ENCODE peak calls at places on chromosomes 5 and 9, in seven cellular contexts. M, N, X, L, R, O and I are unnamed samples.
A peak's percentile ranks its signal among the peaks of the same experiment; 100 is the strongest.

GRCh38 chr5:53456366-53456765 is 24.1 kb upstream of the FST start:
- DNase-seq in M (no peak), N (no peak), X (no peak), L (no peak), R (no peak), O (no peak), I (no peak)

GRCh38 chr9:121758693-121759092 is 107.3 kb downstream of the DAB2IP start:
- DNase-seq in M (no peak), N (no peak), X (no peak), L (no peak), R (no peak), O (no peak), I (no peak)

GRCh38 chr9:83456226-83456625 is 82.0 kb downstream of the FRMD3 start:
- DNase-seq in M (no peak), N (no peak), X (no peak), L (no peak), R (no peak), O (no peak), I (no peak)

GRCh38 chr9:112751059-112751795 is 667 bp downstream of the SNX30 start:
- DNase-seq in M (peak; percentile 68), N (peak; percentile 33), X (peak; percentile 21), L (no peak), R (peak; percentile 63), O (no peak), I (peak; percentile 87)

GRCh38 chr5:66744040-66744439 is 147.8 kb downstream of the MAST4 start:
- DNase-seq in M (no peak), N (peak; percentile 65), X (peak; percentile 9), L (no peak), R (peak; percentile 88), O (no peak), I (no peak)

GRCh38 chr5:71957431-71957934 is 149.8 kb upstream of the MAP1B start:
- DNase-seq in M (no peak), N (no peak), X (no peak), L (peak; percentile 90), R (no peak), O (no peak), I (no peak)

GRCh38 chr9:127295005-127295404 is 30.4 kb downstream of the GARNL3 start:
- DNase-seq in M (no peak), N (no peak), X (no peak), L (no peak), R (no peak), O (no peak), I (no peak)

GRCh38 chr9:129548571-129549135 is 72.2 kb downstream of the C9orf50 start:
- DNase-seq in M (no peak), N (peak; percentile 62), X (peak; percentile 48), L (no peak), R (no peak), O (no peak), I (no peak)

GRCh38 chr9:95103385-95104087 is 214.0 kb downstream of the FANCC start:
- DNase-seq in M (no peak), N (peak; percentile 58), X (no peak), L (no peak), R (no peak), O (no peak), I (no peak)

GRCh38 chr5:72453260-72453775 is 53.9 kb downstream of the ZNF366 start:
- DNase-seq in M (no peak), N (no peak), X (no peak), L (no peak), R (peak; percentile 50), O (no peak), I (no peak)

GRCh38 chr5:158881076-158881880 is 218.4 kb downstream of the EBF1 start:
- DNase-seq in M (peak; percentile 50), N (no peak), X (no peak), L (no peak), R (no peak), O (no peak), I (no peak)

GRCh38 chr9:93132946-93133640 is 958 bp downstream of the NINJ1 start:
- DNase-seq in M (no peak), N (no peak), X (no peak), L (no peak), R (no peak), O (no peak), I (no peak)

GRCh38 chr9:75027187-75028107 is 646 bp downstream of the CARNMT1 start:
- DNase-seq in M (peak; percentile 78), N (peak; percentile 59), X (peak; percentile 52), L (no peak), R (peak; percentile 46), O (no peak), I (peak; percentile 71)

GRCh38 chr9:133351908-133352634 is 4.1 kb downstream of the RPL7A start:
- DNase-seq in M (peak; percentile 83), N (no peak), X (no peak), L (peak; percentile 69), R (peak; percentile 70), O (no peak), I (peak; percentile 48)

DNA sequence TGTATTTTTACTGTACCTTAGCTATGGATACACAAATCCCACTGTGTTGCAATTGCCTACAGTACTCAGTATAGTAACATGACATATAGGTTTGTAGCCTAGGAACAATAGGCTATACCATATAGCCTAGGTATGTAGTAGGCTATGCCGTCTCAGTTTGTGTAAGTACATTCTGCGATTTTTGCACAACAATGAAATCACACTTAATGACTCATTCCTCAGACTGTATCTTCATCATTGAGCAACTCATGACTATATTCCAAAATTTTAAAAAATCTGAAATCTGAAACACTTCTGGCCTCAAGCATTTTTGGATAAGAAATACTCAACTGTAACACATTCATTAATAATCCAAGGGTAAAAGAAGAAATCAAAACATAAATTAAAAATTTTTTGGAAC is 666.8 kb upstream of the GRAMD2B start:
- DNase-seq in M (no peak), N (no peak), X (no peak), L (no peak), R (peak; percentile 56), O (no peak), I (no peak)
- TF ChIP-seq CTCF in M (no peak), N (no peak), X (no peak), L (no peak), R (no peak), O (no peak), I (no peak)

GRCh38 chr5:138615461-138615860 is 40.3 kb upstream of the HSPA9 start:
- DNase-seq in M (no peak), N (no peak), X (no peak), L (no peak), R (no peak), O (no peak), I (no peak)

GRCh38 chr5:138610468-138611294 is 35.5 kb upstream of the HSPA9 start:
- DNase-seq in M (no peak), N (peak; percentile 17), X (peak; percentile 17), L (no peak), R (peak; percentile 25), O (no peak), I (peak; percentile 42)

GRCh38 chr5:138606378-138606777 is 31.2 kb upstream of the HSPA9 start:
- DNase-seq in M (no peak), N (no peak), X (no peak), L (no peak), R (no peak), O (no peak), I (no peak)

GRCh38 chr5:138616508-138616907 is 41.3 kb upstream of the HSPA9 start:
- DNase-seq in M (no peak), N (no peak), X (no peak), L (no peak), R (no peak), O (no peak), I (no peak)

DNA sequence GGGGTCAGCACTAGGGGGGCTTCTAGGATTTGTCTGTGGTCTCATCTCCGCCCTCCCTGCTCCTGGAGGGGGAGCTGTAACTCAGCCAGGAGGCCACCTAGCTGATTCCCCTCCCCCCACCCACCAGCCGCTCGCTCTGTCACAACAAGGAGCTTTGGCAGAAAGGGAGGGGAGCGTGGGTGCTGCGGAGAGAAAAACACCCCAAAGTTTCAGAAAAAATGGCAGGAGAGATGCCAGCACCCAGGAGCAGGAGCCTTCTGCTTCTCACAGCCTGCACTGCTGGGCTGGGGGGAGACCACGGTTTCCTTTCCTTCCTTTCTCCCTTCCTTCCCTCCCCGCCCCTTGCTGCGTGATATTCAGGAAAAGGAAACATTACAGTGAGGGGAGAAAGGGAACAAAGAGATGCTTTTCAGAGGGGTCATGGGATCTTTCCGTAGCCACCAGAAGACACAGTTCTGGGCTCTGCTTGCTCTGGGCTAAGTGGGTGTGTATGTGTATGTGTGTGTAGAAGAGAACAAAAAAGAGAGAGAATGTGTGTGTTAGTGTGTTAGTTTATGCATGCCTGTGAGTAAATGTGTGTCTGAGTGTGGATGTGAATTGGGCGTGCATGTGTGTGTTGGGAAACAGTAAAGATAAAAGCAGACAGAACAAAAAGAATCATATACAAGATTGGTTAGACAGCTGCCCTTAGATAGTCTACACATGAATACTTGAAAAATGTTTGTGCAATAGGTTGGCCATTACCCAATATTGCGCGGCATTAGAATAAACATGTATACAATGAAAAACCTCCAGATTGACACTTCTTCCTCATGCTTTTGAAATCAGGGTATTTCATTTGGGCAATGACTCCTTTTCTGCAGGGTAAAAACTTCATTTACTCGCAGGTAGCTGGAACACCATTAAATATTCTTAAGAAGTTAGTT is 36.4 kb upstream of the HSPA9 start:
- DNase-seq in M (no peak), N (no peak), X (no peak), L (no peak), R (peak; percentile 26), O (no peak), I (peak; percentile 56)
- TF ChIP-seq CTCF in M (no peak), N (peak; percentile 9), X (no peak), L (no peak), R (no peak), O (peak; percentile 37), I (no peak)

DNA sequence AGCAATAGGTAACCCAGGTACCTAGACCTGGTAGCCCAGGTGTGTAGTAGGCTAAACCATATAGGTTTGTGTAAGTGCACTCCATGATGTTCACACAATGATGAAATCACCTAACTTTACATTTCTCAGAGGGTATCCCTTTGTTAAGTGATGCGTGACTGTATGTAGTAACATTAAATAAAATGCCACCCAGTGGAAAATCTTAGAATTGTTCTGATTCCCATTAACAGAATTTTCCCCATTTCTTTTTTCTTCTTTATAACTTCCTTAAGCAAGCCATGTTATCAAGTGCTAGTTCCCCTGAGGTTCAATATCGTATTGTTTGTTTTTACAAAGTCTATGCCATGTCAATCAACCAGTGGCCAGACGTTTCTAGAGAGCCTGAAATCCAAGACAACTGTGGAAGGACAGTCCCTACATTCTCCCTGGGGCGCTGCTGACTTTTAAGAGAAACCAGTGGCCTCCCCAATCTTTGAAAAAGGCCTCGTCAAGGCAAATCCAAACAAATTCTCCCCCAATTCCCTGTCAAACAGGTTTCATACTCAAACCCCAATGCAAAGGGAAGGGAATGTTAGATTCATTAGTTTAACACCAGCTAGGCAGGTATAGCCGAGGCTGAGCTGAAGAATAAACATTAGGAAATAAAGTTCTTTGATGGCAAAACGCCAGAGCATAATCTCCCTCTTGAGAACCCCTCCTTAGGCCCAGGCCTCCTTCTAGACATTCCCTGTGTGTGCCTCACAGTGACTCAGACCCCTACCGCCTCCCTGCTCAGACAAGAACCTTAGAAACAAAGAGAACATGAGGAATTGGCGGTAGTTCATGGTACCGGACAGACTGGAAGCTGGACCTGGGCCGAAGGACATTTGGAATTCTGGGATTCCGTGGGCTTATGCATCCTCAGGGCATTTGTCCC is 198.7 kb downstream of the GNA14 start:
- DNase-seq in M (no peak), N (no peak), X (no peak), L (no peak), R (peak; percentile 93), O (no peak), I (no peak)
- TF ChIP-seq CTCF in M (no peak), N (no peak), X (no peak), L (peak; percentile 5), R (no peak), O (no peak), I (no peak)

DNA sequence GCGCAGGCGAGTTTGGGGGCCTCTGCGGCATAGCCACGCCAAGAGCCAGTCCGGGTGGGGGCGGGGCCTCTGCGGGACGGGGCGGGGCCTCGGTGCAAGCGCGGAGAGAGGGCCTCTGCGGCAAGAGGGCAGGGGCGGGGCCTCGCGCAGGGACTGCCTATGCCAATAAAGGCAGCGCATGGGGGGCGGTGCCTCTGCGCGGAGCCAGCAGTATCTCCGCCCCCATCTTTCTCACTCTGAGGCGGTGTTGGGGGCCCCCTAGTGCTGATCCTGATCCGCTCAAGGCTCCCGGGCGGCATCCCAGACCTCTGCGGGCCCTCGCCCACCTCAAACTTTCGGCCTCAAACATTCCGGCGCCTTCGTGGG is 9.2 kb upstream of the GPRIN1 start:
- DNase-seq in M (peak; percentile 69), N (peak; percentile 40), X (peak; percentile 45), L (no peak), R (peak; percentile 88), O (peak; percentile 57), I (peak; percentile 90)
- TF ChIP-seq CTCF in M (peak; percentile 8), N (peak; percentile 25), X (peak; percentile 43), L (no peak), R (peak; percentile 51), O (peak; percentile 52), I (no peak)